ENCODE peak calls at places on chromosomes 3 and 15, in four cellular contexts. D is K562, O is H1, M is SK-N-SH. L is an unnamed sample.

GRCh38 chr3:55157736-55158135 is 229.9 kb upstream of the LRTM1 start:
- DNase-seq in D (no peak), M (no peak), O (no peak), L (no peak)

GRCh38 chr15:59399465-59400102 is 26.9 kb upstream of the MYO1E start:
- DNase-seq in D (no peak), O (no peak), M (no peak), L (peak)

GRCh38 chr15:89899303-89899946 is 5.6 kb upstream of the AP3S2 start:
- DNase-seq in O (no peak), M (no peak), D (no peak), L (no peak)

GRCh38 chr3:47057212-47057671 is 77.8 kb downstream of the NBEAL2 start:
- DNase-seq in D (no peak), M (no peak), O (no peak), L (peak)

GRCh38 chr3:22450785-22451400 is 699.9 kb upstream of the ZNF385D start:
- DNase-seq in M (peak), D (no peak), O (no peak), L (no peak)

GRCh38 chr3:111739241-111739952 is 119.7 kb upstream of the PHLDB2 start:
- DNase-seq in D (no peak), M (no peak), O (no peak), L (no peak)

GRCh38 chr15:40247406-40247971 is 8.6 kb downstream of the PAK6 start:
- DNase-seq in D (no peak), O (no peak), M (no peak), L (no peak)

GRCh38 chr3:49803464-49804140 is 541 bp downstream of the INKA1 start:
- DNase-seq in D (peak), O (no peak), M (peak), L (peak)

GRCh38 chr15:76060098-76060989 is 559 bp downstream of the TMEM266 start:
- DNase-seq in O (no peak), D (no peak), M (no peak), L (peak)

GRCh38 chr3:161083131-161083530 is 22.0 kb downstream of the B3GALNT1 start:
- DNase-seq in O (no peak), D (no peak), M (no peak), L (no peak)

GRCh38 chr3:60316121-60316783 is 935.0 kb downstream of the FHIT start:
- DNase-seq in M (no peak), O (no peak), D (no peak), L (no peak)

GRCh38 chr3:50194128-50194902 is 2.9 kb downstream of the GNAT1 start:
- DNase-seq in M (peak), O (no peak), D (peak), L (peak)

GRCh38 chr3:69116897-69117296 is 5.5 kb downstream of the LMOD3 start:
- DNase-seq in D (no peak), M (no peak), O (no peak), L (no peak)

GRCh38 chr3:104846270-104846669 is 520.4 kb upstream of the ALCAM start:
- DNase-seq in D (no peak), O (no peak), M (no peak), L (no peak)

GRCh38 chr15:94125131-94125530 is 106.2 kb upstream of the MCTP2 start:
- DNase-seq in M (no peak), O (no peak), D (no peak), L (no peak)

GRCh38 chr3:74897006-74897405 is 282.5 kb upstream of the CNTN3 start:
- DNase-seq in M (peak), O (no peak), D (no peak), L (no peak)
- TF ChIP-seq TAF1 in M (no peak), O (no peak), D (no peak), L (no peak)

DNA sequence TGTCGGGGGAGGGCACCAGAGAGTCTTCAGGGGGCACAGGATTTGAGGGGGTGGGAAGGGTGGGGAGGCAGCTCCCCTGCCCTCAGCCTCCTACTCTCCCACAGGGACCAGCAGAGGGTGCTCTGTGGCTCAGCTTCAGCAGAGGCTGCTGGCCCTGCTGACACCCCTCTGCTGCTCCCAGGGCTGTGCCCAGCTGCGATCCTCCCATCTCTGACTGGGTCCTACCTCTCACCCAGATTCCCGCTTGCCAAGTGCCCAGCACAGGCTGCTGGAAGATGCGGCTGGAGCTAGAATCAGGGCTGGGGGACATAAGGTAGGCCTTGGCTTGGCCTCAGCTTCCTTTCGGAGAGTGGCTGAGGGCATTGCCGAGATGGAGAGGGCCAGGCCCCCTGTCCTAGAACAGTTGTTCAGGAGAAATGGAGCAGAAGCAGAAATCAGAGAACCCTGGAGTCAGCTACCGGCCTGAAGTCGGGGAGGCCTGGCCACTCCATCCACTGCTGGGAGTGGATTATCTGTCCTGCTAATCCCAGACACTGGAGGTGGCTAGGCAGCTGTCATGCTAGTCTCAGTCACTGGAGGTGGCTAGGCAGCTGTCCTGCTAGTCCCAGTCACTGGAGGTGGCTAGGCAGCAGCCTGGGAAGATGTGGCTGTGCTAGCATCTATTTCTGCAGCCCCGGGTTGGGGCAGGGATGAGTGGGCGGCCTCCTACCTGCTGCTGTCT is 3.9 kb downstream of the GRM2 start:
- DNase-seq in M (peak), D (no peak), O (no peak), L (peak)
- TF ChIP-seq TAF1 in M (no peak), D (no peak), O (no peak), L (no peak)

DNA sequence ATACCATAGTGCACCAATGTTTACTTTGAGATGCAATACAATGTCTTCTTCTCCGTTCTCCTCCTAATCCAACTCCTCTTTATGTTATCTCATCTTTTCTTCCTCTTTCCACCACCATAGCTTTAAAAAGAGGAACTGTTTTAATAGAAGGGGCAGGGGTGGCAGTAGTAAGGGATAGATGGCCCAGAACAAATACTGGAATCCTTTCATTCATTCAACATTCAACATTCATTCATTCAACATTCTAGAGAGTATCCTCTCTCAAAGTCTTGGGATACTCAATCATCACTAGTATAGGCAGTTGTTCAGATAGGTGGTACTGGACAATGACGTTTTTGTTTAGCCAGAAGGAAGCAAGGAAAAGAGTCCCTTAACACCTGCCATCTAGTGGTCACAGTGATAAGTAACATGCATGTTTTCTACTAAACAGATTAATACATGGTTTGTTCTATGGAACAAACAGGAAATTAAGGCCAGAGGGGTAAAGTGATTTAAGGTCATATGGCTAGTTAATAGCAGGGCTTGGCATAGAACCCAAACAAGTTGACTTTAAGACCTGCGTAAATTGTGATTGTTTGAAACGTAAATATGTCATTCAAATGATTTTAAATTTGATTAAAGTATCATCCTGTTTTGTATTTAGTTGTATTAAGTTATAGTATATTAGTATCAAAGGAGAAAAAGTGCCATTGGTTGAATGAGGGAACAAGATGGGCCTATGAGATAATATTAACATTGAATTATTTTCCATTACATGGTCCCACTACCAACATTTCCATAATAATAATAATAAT is 26.9 kb upstream of the EHHADH start:
- DNase-seq in D (peak), O (no peak), M (peak), L (no peak)
- TF ChIP-seq TAF1 in D (no peak), O (no peak), M (no peak), L (no peak)

GRCh38 chr3:149019581-149019980 is 28.2 kb downstream of the GYG1 start:
- DNase-seq in M (no peak), D (no peak), O (no peak), L (no peak)

GRCh38 chr3:149018247-149018646 is 26.9 kb downstream of the GYG1 start:
- DNase-seq in D (no peak), O (no peak), M (no peak), L (no peak)

GRCh38 chr3:149021830-149022229 is 30.5 kb downstream of the GYG1 start:
- DNase-seq in M (no peak), O (no peak), D (no peak), L (no peak)

GRCh38 chr3:149020196-149020838 is 29.0 kb downstream of the GYG1 start:
- DNase-seq in M (no peak), O (no peak), D (no peak), L (no peak)

DNA sequence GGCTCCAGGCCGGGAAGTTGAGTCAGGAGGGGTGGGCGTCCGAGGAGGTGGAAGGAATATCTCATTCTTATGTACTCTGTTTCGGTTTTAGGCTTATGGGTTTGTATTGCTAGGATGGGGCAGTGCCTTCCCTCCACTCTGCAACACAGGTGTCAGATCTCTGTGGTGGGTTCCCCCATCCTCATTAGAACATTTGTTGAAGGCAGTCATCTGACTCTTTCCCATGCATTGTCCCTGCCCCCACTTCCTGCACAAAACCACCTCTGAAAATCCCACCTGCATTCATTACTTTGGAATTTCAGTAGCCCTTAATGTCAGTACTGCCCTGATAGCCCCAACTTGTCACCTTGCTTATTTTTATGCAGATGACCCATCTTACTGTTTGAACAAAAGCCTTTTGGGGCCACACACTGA is 29.5 kb downstream of the GYG1 start:
- DNase-seq in O (no peak), D (no peak), M (no peak), L (no peak)
- TF ChIP-seq TAF1 in O (no peak), D (no peak), M (no peak), L (no peak)

GRCh38 chr3:193569119-193569518 is 14.4 kb upstream of the ATP13A4 start:
- DNase-seq in D (no peak), M (no peak), O (no peak), L (no peak)

GRCh38 chr3:193573403-193573802 is 18.7 kb upstream of the ATP13A4 start:
- DNase-seq in M (no peak), D (no peak), O (no peak), L (no peak)

GRCh38 chr3:193574488-193575072 is 18.4 kb upstream of the OPA1 start:
- DNase-seq in O (no peak), D (no peak), M (no peak), L (no peak)

DNA sequence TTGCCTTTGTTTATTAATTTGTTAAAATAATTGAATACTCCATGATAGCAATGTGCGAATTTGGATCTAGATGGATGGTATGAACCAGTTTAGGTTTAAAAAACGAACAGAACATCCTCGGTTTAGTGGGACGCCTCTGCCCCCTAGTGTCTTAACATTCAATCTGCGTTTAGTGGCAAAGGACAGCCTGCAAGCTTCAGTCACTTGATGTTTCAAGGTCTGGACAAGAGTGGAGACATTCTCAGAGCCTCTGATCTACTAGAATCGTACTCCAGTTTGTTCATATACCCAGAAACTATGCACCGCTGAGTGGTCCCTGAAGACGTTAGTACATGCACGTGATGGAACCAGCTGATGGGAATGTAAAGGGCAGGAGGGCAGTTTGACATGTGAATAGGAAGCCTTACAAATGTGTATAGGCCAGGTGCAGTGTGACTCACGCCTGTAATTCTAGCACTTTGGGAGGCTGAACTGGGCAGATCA is 17.8 kb upstream of the ATP13A4 start:
- DNase-seq in O (no peak), M (peak), D (peak), L (peak)
- TF ChIP-seq TAF1 in O (no peak), M (no peak), D (no peak), L (no peak)

GRCh38 chr3:156963096-156963495 is 136.9 kb downstream of the LEKR1 start:
- DNase-seq in D (no peak), O (no peak), M (no peak), L (no peak)

GRCh38 chr3:156964562-156964961 is 138.4 kb downstream of the LEKR1 start:
- DNase-seq in D (no peak), M (no peak), O (no peak), L (no peak)
- TF ChIP-seq TAF1 in D (no peak), M (no peak), O (no peak), L (no peak)

GRCh38 chr3:129226374-129226773 is 23.0 kb upstream of the COPG1 start:
- DNase-seq in M (peak), O (no peak), D (peak), L (no peak)
- TF ChIP-seq TAF1 in M (no peak), O (no peak), D (no peak), L (no peak)

DNA sequence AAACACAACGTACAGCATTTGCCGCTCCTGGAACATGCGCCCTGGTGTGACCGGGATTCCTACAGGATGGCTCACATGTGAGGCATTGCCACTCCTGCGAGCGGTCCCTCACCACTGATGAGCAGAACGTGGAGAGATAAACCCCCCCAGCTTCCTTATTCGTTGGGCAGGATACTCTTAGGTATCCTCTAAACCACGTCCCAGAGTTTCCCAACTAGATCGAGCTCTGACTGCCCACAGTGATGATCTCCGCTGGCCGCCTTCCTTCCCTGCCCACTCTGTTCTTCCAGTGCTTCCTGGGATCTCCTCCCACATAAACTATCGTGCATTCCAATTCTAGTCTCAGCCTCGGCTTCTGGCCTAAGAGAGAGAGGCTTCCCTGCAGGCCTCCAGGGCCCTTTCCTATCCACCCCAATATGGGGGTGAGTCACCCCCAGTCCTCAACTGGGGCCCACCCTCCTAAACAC is 91.8 kb downstream of the TOP2B start:
- DNase-seq in O (no peak), D (no peak), M (no peak), L (no peak)
- TF ChIP-seq TAF1 in O (no peak), D (no peak), M (peak), L (no peak)